ENCODE peak calls at places on chromosomes 3 and 15, in six cellular contexts. One of them, this sample, is unnamed. For H3K4me1, the result is how much of the 10 kb centered on the place peaks cover.

GRCh38 chr3:45119824-45120614 is 26.2 kb downstream of the CDCP1 start:
- DNase-seq in colonic mucosa: peak
- DNase-seq in A673: no peak
- DNase-seq in OCI-LY7: no peak
- DNase-seq in endodermal cell: no peak
- DNase-seq in psoas muscle: no peak
- DNase-seq in this sample: no peak

GRCh38 chr3:30688776-30689175 is 82.4 kb downstream of the TGFBR2 start:
- DNase-seq in colonic mucosa: no peak
- DNase-seq in psoas muscle: no peak
- DNase-seq in endodermal cell: no peak
- DNase-seq in A673: no peak
- DNase-seq in OCI-LY7: no peak
- DNase-seq in this sample: no peak

GRCh38 chr3:58190882-58191281 is 19.9 kb downstream of the DNASE1L3 start:
- DNase-seq in colonic mucosa: no peak
- DNase-seq in psoas muscle: no peak
- DNase-seq in endodermal cell: no peak
- DNase-seq in A673: no peak
- DNase-seq in OCI-LY7: no peak
- DNase-seq in this sample: no peak

GRCh38 chr15:69415381-69415780 is 1.2 kb downstream of the KIF23 start:
- DNase-seq in A673: peak
- DNase-seq in endodermal cell: no peak
- DNase-seq in psoas muscle: no peak
- DNase-seq in OCI-LY7: peak
- DNase-seq in colonic mucosa: no peak
- DNase-seq in this sample: no peak

GRCh38 chr3:42755681-42756578 is 17.1 kb downstream of the CCDC13 start:
- DNase-seq in OCI-LY7: peak
- DNase-seq in psoas muscle: no peak
- DNase-seq in A673: peak
- DNase-seq in endodermal cell: peak
- DNase-seq in colonic mucosa: no peak
- DNase-seq in this sample: no peak

GRCh38 chr3:58117561-58118305 is 93.0 kb downstream of the DNASE1L3 start:
- DNase-seq in OCI-LY7: no peak
- DNase-seq in A673: no peak
- DNase-seq in psoas muscle: no peak
- DNase-seq in endodermal cell: peak
- DNase-seq in colonic mucosa: peak
- DNase-seq in this sample: peak

GRCh38 chr3:57147071-57147470 is 18.1 kb downstream of the IL17RD start:
- DNase-seq in colonic mucosa: no peak
- DNase-seq in endodermal cell: no peak
- DNase-seq in psoas muscle: no peak
- DNase-seq in A673: no peak
- DNase-seq in OCI-LY7: no peak
- DNase-seq in this sample: no peak

GRCh38 chr15:66452971-66453580 is 44.5 kb downstream of the SNAPC5 start:
- DNase-seq in psoas muscle: no peak
- DNase-seq in OCI-LY7: peak
- DNase-seq in colonic mucosa: no peak
- DNase-seq in A673: no peak
- DNase-seq in endodermal cell: no peak
- DNase-seq in this sample: no peak

GRCh38 chr3:45034612-45035252 is 8.6 kb downstream of the CLEC3B start:
- DNase-seq in OCI-LY7: peak
- DNase-seq in A673: no peak
- DNase-seq in endodermal cell: no peak
- DNase-seq in psoas muscle: peak
- DNase-seq in colonic mucosa: peak
- DNase-seq in this sample: no peak

GRCh38 chr3:183350164-183350563 is 78.3 kb downstream of the MCF2L2 start:
- DNase-seq in endodermal cell: no peak
- DNase-seq in psoas muscle: no peak
- DNase-seq in colonic mucosa: no peak
- DNase-seq in OCI-LY7: no peak
- DNase-seq in A673: no peak
- DNase-seq in this sample: no peak

GRCh38 chr3:183178833-183179549 is 16.5 kb upstream of the LAMP3 start:
- DNase-seq in OCI-LY7: no peak
- DNase-seq in psoas muscle: peak
- DNase-seq in A673: peak
- DNase-seq in colonic mucosa: peak
- DNase-seq in endodermal cell: peak
- DNase-seq in this sample: peak

GRCh38 chr15:76330281-76330680 is 6.3 kb upstream of the ISL2 start:
- DNase-seq in endodermal cell: peak
- DNase-seq in OCI-LY7: no peak
- DNase-seq in psoas muscle: peak
- DNase-seq in colonic mucosa: peak
- DNase-seq in A673: peak
- DNase-seq in this sample: no peak

GRCh38 chr15:35444557-35445204 is 101.3 kb downstream of the DPH6 start:
- DNase-seq in endodermal cell: no peak
- DNase-seq in A673: peak
- DNase-seq in psoas muscle: no peak
- DNase-seq in colonic mucosa: no peak
- DNase-seq in OCI-LY7: peak
- DNase-seq in this sample: no peak

GRCh38 chr3:12328132-12328915 is 39.5 kb downstream of the PPARG start:
- DNase-seq in colonic mucosa: no peak
- DNase-seq in psoas muscle: no peak
- DNase-seq in OCI-LY7: no peak
- DNase-seq in endodermal cell: peak
- DNase-seq in A673: no peak
- DNase-seq in this sample: no peak

GRCh38 chr15:73599934-73600333 is 33.3 kb downstream of the NPTN start:
- DNase-seq in OCI-LY7: no peak
- DNase-seq in endodermal cell: no peak
- DNase-seq in psoas muscle: no peak
- DNase-seq in colonic mucosa: no peak
- DNase-seq in A673: no peak
- DNase-seq in this sample: no peak

GRCh38 chr15:67067161-67067853 is 1.9 kb downstream of the SMAD3 start:
- DNase-seq in psoas muscle: no peak
- DNase-seq in endodermal cell: peak
- DNase-seq in colonic mucosa: no peak
- DNase-seq in OCI-LY7: peak
- DNase-seq in A673: peak
- DNase-seq in this sample: no peak

GRCh38 chr3:139173372-139174108 is 128.8 kb upstream of the PRR23C start:
- DNase-seq in colonic mucosa: peak
- DNase-seq in psoas muscle: no peak
- DNase-seq in OCI-LY7: no peak
- DNase-seq in A673: no peak
- DNase-seq in endodermal cell: no peak
- DNase-seq in this sample: no peak

GRCh38 chr3:151568095-151568685 is 107.3 kb upstream of the IGSF10 start:
- DNase-seq in OCI-LY7: no peak
- DNase-seq in psoas muscle: no peak
- DNase-seq in colonic mucosa: no peak
- DNase-seq in A673: peak
- DNase-seq in endodermal cell: no peak
- DNase-seq in this sample: no peak

GRCh38 chr15:67080118-67080899 is 14.9 kb downstream of the SMAD3 start:
- DNase-seq in endodermal cell: no peak
- DNase-seq in psoas muscle: peak
- DNase-seq in OCI-LY7: no peak
- DNase-seq in A673: no peak
- DNase-seq in colonic mucosa: no peak
- DNase-seq in this sample: peak

GRCh38 chr15:45225506-45226273 is 26.3 kb upstream of the SLC28A2 start:
- DNase-seq in OCI-LY7: peak
- DNase-seq in endodermal cell: peak
- DNase-seq in psoas muscle: no peak
- DNase-seq in colonic mucosa: no peak
- DNase-seq in A673: no peak
- DNase-seq in this sample: no peak

DNA sequence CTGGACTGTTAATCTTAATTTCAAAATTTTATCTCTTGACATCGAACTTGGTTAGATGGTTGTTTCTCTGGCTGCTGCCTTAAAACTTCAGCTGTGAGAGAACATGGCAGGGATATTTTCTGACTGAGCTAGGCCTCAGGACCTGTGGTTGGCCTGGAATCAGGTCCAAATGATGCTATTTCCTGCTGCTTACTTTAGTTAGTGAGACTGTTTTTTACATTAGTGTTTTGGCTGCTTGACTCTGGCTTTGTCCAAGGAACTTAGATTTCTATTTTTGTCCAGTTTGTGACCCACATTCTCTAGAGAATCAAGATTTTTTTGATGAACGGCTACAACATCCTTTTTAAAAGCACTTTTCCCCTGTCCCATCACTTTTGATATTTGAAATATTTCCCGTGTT is 497.9 kb upstream of the SGO1 start:
- DNase-seq in psoas muscle: no peak
- DNase-seq in OCI-LY7: no peak
- DNase-seq in endodermal cell: no peak
- DNase-seq in A673: no peak
- DNase-seq in colonic mucosa: no peak
- DNase-seq in this sample: no peak
- H3K4me3 ChIP-seq in psoas muscle: no peak
- H3K4me3 ChIP-seq in OCI-LY7: no peak
- H3K4me3 ChIP-seq in endodermal cell: no peak
- H3K4me3 ChIP-seq in A673: no peak
- H3K4me3 ChIP-seq in colonic mucosa: no peak
- H3K4me3 ChIP-seq in this sample: no peak

GRCh38 chr3:146161725-146162047 is 702 bp upstream of the PLOD2 start:
- DNase-seq in A673: no peak
- DNase-seq in OCI-LY7: no peak
- DNase-seq in psoas muscle: peak
- DNase-seq in endodermal cell: no peak
- DNase-seq in colonic mucosa: peak
- DNase-seq in this sample: peak

GRCh38 chr3:146160964-146161724 is at the start of gene PLOD2:
- DNase-seq in psoas muscle: peak
- DNase-seq in OCI-LY7: no peak
- DNase-seq in colonic mucosa: peak
- DNase-seq in A673: peak
- DNase-seq in endodermal cell: peak
- DNase-seq in this sample: peak

GRCh38 chr3:146164071-146164470 is 3.1 kb upstream of the PLOD2 start:
- DNase-seq in OCI-LY7: no peak
- DNase-seq in colonic mucosa: no peak
- DNase-seq in psoas muscle: no peak
- DNase-seq in A673: no peak
- DNase-seq in endodermal cell: no peak
- DNase-seq in this sample: no peak

GRCh38 chr3:146163584-146163983 is 2.6 kb upstream of the PLOD2 start:
- DNase-seq in A673: peak
- DNase-seq in colonic mucosa: no peak
- DNase-seq in OCI-LY7: no peak
- DNase-seq in psoas muscle: no peak
- DNase-seq in endodermal cell: no peak
- DNase-seq in this sample: no peak

DNA sequence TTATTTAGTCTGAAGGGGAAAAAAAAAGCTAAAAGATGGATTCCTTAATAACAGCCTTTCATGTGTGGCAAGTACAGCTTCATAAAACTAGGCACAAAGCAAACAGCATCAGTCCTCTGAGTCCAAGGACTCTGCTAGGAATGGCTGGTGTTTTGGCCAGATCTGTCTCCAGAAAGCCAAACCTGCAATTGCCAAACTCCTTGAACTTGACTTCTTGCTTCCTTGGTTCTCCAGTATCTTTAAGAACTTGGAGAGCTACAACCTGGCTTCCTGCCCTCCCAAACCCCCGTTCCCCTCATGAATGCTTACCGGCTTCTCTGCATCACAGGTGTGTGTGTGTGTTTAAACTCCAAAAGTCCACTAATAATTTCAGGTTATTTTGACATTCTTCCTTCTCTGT is 1.6 kb upstream of the PLOD2 start:
- DNase-seq in colonic mucosa: no peak
- DNase-seq in psoas muscle: no peak
- DNase-seq in endodermal cell: no peak
- DNase-seq in A673: no peak
- DNase-seq in OCI-LY7: no peak
- DNase-seq in this sample: no peak
- H3K4me1 ChIP-seq in colonic mucosa: under half
- H3K4me1 ChIP-seq in psoas muscle: under half
- H3K4me1 ChIP-seq in endodermal cell: under half
- H3K4me1 ChIP-seq in A673: under half
- H3K4me1 ChIP-seq in OCI-LY7: under half
- H3K4me1 ChIP-seq in this sample: under half

GRCh38 chr3:181710581-181711255 is 1.0 kb upstream of the SOX2 start:
- DNase-seq in A673: peak
- DNase-seq in psoas muscle: no peak
- DNase-seq in colonic mucosa: no peak
- DNase-seq in OCI-LY7: no peak
- DNase-seq in endodermal cell: peak
- DNase-seq in this sample: no peak
- H3K27ac ChIP-seq in A673: peak
- H3K27ac ChIP-seq in psoas muscle: no peak
- H3K27ac ChIP-seq in colonic mucosa: no peak
- H3K27ac ChIP-seq in OCI-LY7: peak
- H3K27ac ChIP-seq in endodermal cell: peak
- H3K27ac ChIP-seq in this sample: no peak

GRCh38 chr3:140943781-140944547 is 2.3 kb downstream of the SLC25A36 start:
- DNase-seq in OCI-LY7: no peak
- DNase-seq in colonic mucosa: no peak
- DNase-seq in endodermal cell: no peak
- DNase-seq in A673: no peak
- DNase-seq in psoas muscle: no peak
- DNase-seq in this sample: no peak

GRCh38 chr3:140941434-140942220 is at the start of gene SLC25A36:
- DNase-seq in endodermal cell: peak
- DNase-seq in A673: peak
- DNase-seq in psoas muscle: peak
- DNase-seq in colonic mucosa: peak
- DNase-seq in OCI-LY7: peak
- DNase-seq in this sample: peak

GRCh38 chr3:140942221-140943104 is 827 bp downstream of the SLC25A36 start:
- DNase-seq in endodermal cell: peak
- DNase-seq in A673: peak
- DNase-seq in psoas muscle: peak
- DNase-seq in OCI-LY7: peak
- DNase-seq in colonic mucosa: peak
- DNase-seq in this sample: peak

GRCh38 chr3:140941090-140941433 is 574 bp upstream of the SLC25A36 start:
- DNase-seq in colonic mucosa: no peak
- DNase-seq in A673: no peak
- DNase-seq in endodermal cell: no peak
- DNase-seq in psoas muscle: no peak
- DNase-seq in OCI-LY7: no peak
- DNase-seq in this sample: no peak
- H3K4me3 ChIP-seq in colonic mucosa: peak
- H3K4me3 ChIP-seq in A673: peak
- H3K4me3 ChIP-seq in endodermal cell: peak
- H3K4me3 ChIP-seq in psoas muscle: peak
- H3K4me3 ChIP-seq in OCI-LY7: peak
- H3K4me3 ChIP-seq in this sample: peak

GRCh38 chr3:66393486-66394260 is 107.1 kb downstream of the LRIG1 start:
- DNase-seq in psoas muscle: peak
- DNase-seq in OCI-LY7: peak
- DNase-seq in colonic mucosa: no peak
- DNase-seq in endodermal cell: peak
- DNase-seq in A673: no peak
- DNase-seq in this sample: no peak
- H3K4me1 ChIP-seq in psoas muscle: under half
- H3K4me1 ChIP-seq in OCI-LY7: under half
- H3K4me1 ChIP-seq in colonic mucosa: under half
- H3K4me1 ChIP-seq in endodermal cell: under half
- H3K4me1 ChIP-seq in A673: under half
- H3K4me1 ChIP-seq in this sample: under half

GRCh38 chr3:149634072-149634471 is 23.8 kb downstream of the WWTR1 start:
- DNase-seq in endodermal cell: no peak
- DNase-seq in colonic mucosa: no peak
- DNase-seq in psoas muscle: no peak
- DNase-seq in A673: no peak
- DNase-seq in OCI-LY7: no peak
- DNase-seq in this sample: no peak
- H3K27ac ChIP-seq in endodermal cell: no peak
- H3K27ac ChIP-seq in colonic mucosa: no peak
- H3K27ac ChIP-seq in psoas muscle: no peak
- H3K27ac ChIP-seq in A673: peak
- H3K27ac ChIP-seq in OCI-LY7: no peak
- H3K27ac ChIP-seq in this sample: no peak

This sample was measured in upper lobe of left lung.